ENCODE peak calls at places on chromosomes 13 and 19, in six cellular contexts. One of them, this sample, is unnamed.
A peak's percentile ranks its signal among the peaks of the same experiment; 100 is the strongest.

GRCh38 chr13:57878291-57878690 is 246.7 kb downstream of the PCDH17 start:
- DNase-seq in psoas muscle: no peak
- DNase-seq in AG04450: no peak
- DNase-seq in hepatocyte: no peak
- DNase-seq in right lobe of liver: no peak
- DNase-seq in CD8-positive, alpha-beta T cell: no peak
- DNase-seq in this sample: no peak

GRCh38 chr13:85261757-85262346 is 537.4 kb downstream of the SLITRK6 start:
- DNase-seq in right lobe of liver: no peak
- DNase-seq in AG04450: no peak
- DNase-seq in CD8-positive, alpha-beta T cell: no peak
- DNase-seq in hepatocyte: peak; percentile 20
- DNase-seq in psoas muscle: no peak
- DNase-seq in this sample: no peak

GRCh38 chr19:7211191-7211988 is 82.8 kb downstream of the INSR start:
- DNase-seq in psoas muscle: no peak
- DNase-seq in hepatocyte: peak; percentile 54
- DNase-seq in CD8-positive, alpha-beta T cell: no peak
- DNase-seq in AG04450: no peak
- DNase-seq in right lobe of liver: peak; percentile 83
- DNase-seq in this sample: peak; percentile 45

GRCh38 chr19:11581740-11582139 is 4.3 kb upstream of the ACP5 start:
- DNase-seq in hepatocyte: no peak
- DNase-seq in psoas muscle: no peak
- DNase-seq in CD8-positive, alpha-beta T cell: peak; percentile 39
- DNase-seq in AG04450: no peak
- DNase-seq in right lobe of liver: no peak
- DNase-seq in this sample: no peak

GRCh38 chr19:55305491-55305890 is 19.6 kb downstream of the TMEM150B start:
- DNase-seq in right lobe of liver: no peak
- DNase-seq in AG04450: no peak
- DNase-seq in psoas muscle: peak; percentile 70
- DNase-seq in hepatocyte: no peak
- DNase-seq in CD8-positive, alpha-beta T cell: peak; percentile 53
- DNase-seq in this sample: no peak

GRCh38 chr19:10402441-10403038 is 802 bp downstream of the CDC37 start:
- DNase-seq in right lobe of liver: no peak
- DNase-seq in hepatocyte: peak; percentile 47
- DNase-seq in psoas muscle: peak; percentile 64
- DNase-seq in AG04450: no peak
- DNase-seq in CD8-positive, alpha-beta T cell: peak; percentile 12
- DNase-seq in this sample: peak; percentile 71

GRCh38 chr19:28023064-28023463 is 1189.9 kb downstream of the UQCRFS1 start:
- DNase-seq in right lobe of liver: no peak
- DNase-seq in CD8-positive, alpha-beta T cell: no peak
- DNase-seq in psoas muscle: no peak
- DNase-seq in hepatocyte: peak; percentile 21
- DNase-seq in AG04450: no peak
- DNase-seq in this sample: no peak

GRCh38 chr19:46355234-46355990 is 8.5 kb downstream of the PPP5C start:
- DNase-seq in right lobe of liver: peak; percentile 85
- DNase-seq in AG04450: no peak
- DNase-seq in hepatocyte: peak; percentile 69
- DNase-seq in psoas muscle: no peak
- DNase-seq in CD8-positive, alpha-beta T cell: no peak
- DNase-seq in this sample: no peak

GRCh38 chr13:75217949-75218348 is 264.0 kb downstream of the TBC1D4 start:
- DNase-seq in psoas muscle: no peak
- DNase-seq in CD8-positive, alpha-beta T cell: no peak
- DNase-seq in hepatocyte: no peak
- DNase-seq in right lobe of liver: no peak
- DNase-seq in AG04450: no peak
- DNase-seq in this sample: no peak

GRCh38 chr19:56603829-56604228 is 8.7 kb downstream of the ZNF71 start:
- DNase-seq in hepatocyte: no peak
- DNase-seq in right lobe of liver: no peak
- DNase-seq in CD8-positive, alpha-beta T cell: no peak
- DNase-seq in AG04450: no peak
- DNase-seq in psoas muscle: no peak
- DNase-seq in this sample: no peak

GRCh38 chr13:23516190-23516589 is 54.0 kb upstream of the TNFRSF19 start:
- DNase-seq in right lobe of liver: no peak
- DNase-seq in CD8-positive, alpha-beta T cell: no peak
- DNase-seq in AG04450: no peak
- DNase-seq in psoas muscle: no peak
- DNase-seq in hepatocyte: no peak
- DNase-seq in this sample: no peak

GRCh38 chr19:18399008-18399407 is 1.6 kb upstream of the LRRC25 start:
- DNase-seq in psoas muscle: no peak
- DNase-seq in hepatocyte: no peak
- DNase-seq in right lobe of liver: peak; percentile 90
- DNase-seq in AG04450: no peak
- DNase-seq in CD8-positive, alpha-beta T cell: no peak
- DNase-seq in this sample: peak; percentile 78

GRCh38 chr13:111945086-111945485 is 121.9 kb upstream of the SOX1 start:
- DNase-seq in psoas muscle: no peak
- DNase-seq in right lobe of liver: no peak
- DNase-seq in CD8-positive, alpha-beta T cell: no peak
- DNase-seq in AG04450: no peak
- DNase-seq in hepatocyte: no peak
- DNase-seq in this sample: no peak

GRCh38 chr13:32594339-32594738 is 8.1 kb downstream of the PDS5B start:
- DNase-seq in CD8-positive, alpha-beta T cell: no peak
- DNase-seq in psoas muscle: no peak
- DNase-seq in hepatocyte: no peak
- DNase-seq in AG04450: no peak
- DNase-seq in right lobe of liver: no peak
- DNase-seq in this sample: no peak

GRCh38 chr13:101455863-101456262 is 3.4 kb downstream of the ITGBL1 start:
- DNase-seq in CD8-positive, alpha-beta T cell: no peak
- DNase-seq in hepatocyte: peak; percentile 34
- DNase-seq in psoas muscle: no peak
- DNase-seq in right lobe of liver: no peak
- DNase-seq in AG04450: peak; percentile 79
- DNase-seq in this sample: no peak

GRCh38 chr19:42216653-42217521 is 590 bp downstream of the DEDD2 start:
- DNase-seq in CD8-positive, alpha-beta T cell: no peak
- DNase-seq in right lobe of liver: no peak
- DNase-seq in AG04450: no peak
- DNase-seq in hepatocyte: peak; percentile 71
- DNase-seq in psoas muscle: peak; percentile 78
- DNase-seq in this sample: peak; percentile 90

GRCh38 chr19:45800009-45800553 is 7.4 kb upstream of the DMWD start:
- DNase-seq in hepatocyte: no peak
- DNase-seq in AG04450: peak; percentile 20
- DNase-seq in psoas muscle: no peak
- DNase-seq in right lobe of liver: no peak
- DNase-seq in CD8-positive, alpha-beta T cell: no peak
- DNase-seq in this sample: no peak

GRCh38 chr13:86862137-86862536 is 809.0 kb upstream of the SLITRK5 start:
- DNase-seq in hepatocyte: no peak
- DNase-seq in AG04450: no peak
- DNase-seq in psoas muscle: no peak
- DNase-seq in CD8-positive, alpha-beta T cell: no peak
- DNase-seq in right lobe of liver: no peak
- DNase-seq in this sample: no peak

GRCh38 chr13:30743319-30744055 is 8.1 kb downstream of the ALOX5AP start:
- DNase-seq in hepatocyte: peak; percentile 88
- DNase-seq in CD8-positive, alpha-beta T cell: no peak
- DNase-seq in AG04450: peak; percentile 93
- DNase-seq in psoas muscle: peak; percentile 61
- DNase-seq in right lobe of liver: no peak
- DNase-seq in this sample: no peak

GRCh38 chr13:97810152-97810551 is 143.3 kb upstream of the IPO5 start:
- DNase-seq in hepatocyte: peak; percentile 52
- DNase-seq in CD8-positive, alpha-beta T cell: no peak
- DNase-seq in psoas muscle: no peak
- DNase-seq in right lobe of liver: no peak
- DNase-seq in AG04450: no peak
- DNase-seq in this sample: no peak

GRCh38 chr19:23392706-23393105 is 2.6 kb downstream of the ZNF91 start:
- DNase-seq in AG04450: no peak
- DNase-seq in CD8-positive, alpha-beta T cell: no peak
- DNase-seq in right lobe of liver: no peak
- DNase-seq in hepatocyte: no peak
- DNase-seq in psoas muscle: no peak
- DNase-seq in this sample: no peak

GRCh38 chr19:16566161-16566560 is 6.1 kb downstream of the SLC35E1 start:
- DNase-seq in psoas muscle: no peak
- DNase-seq in hepatocyte: no peak
- DNase-seq in AG04450: no peak
- DNase-seq in right lobe of liver: no peak
- DNase-seq in CD8-positive, alpha-beta T cell: peak; percentile 93
- DNase-seq in this sample: no peak

GRCh38 chr19:16564842-16565241 is 7.4 kb downstream of the SLC35E1 start:
- DNase-seq in CD8-positive, alpha-beta T cell: no peak
- DNase-seq in psoas muscle: no peak
- DNase-seq in AG04450: no peak
- DNase-seq in right lobe of liver: no peak
- DNase-seq in hepatocyte: no peak
- DNase-seq in this sample: no peak

GRCh38 chr19:16559896-16560295 is 12.3 kb downstream of the SLC35E1 start:
- DNase-seq in right lobe of liver: no peak
- DNase-seq in AG04450: no peak
- DNase-seq in hepatocyte: no peak
- DNase-seq in psoas muscle: no peak
- DNase-seq in CD8-positive, alpha-beta T cell: no peak
- DNase-seq in this sample: no peak

GRCh38 chr19:16562608-16563025 is 9.6 kb downstream of the SLC35E1 start:
- DNase-seq in AG04450: no peak
- DNase-seq in CD8-positive, alpha-beta T cell: no peak
- DNase-seq in psoas muscle: no peak
- DNase-seq in hepatocyte: no peak
- DNase-seq in right lobe of liver: no peak
- DNase-seq in this sample: no peak

DNA sequence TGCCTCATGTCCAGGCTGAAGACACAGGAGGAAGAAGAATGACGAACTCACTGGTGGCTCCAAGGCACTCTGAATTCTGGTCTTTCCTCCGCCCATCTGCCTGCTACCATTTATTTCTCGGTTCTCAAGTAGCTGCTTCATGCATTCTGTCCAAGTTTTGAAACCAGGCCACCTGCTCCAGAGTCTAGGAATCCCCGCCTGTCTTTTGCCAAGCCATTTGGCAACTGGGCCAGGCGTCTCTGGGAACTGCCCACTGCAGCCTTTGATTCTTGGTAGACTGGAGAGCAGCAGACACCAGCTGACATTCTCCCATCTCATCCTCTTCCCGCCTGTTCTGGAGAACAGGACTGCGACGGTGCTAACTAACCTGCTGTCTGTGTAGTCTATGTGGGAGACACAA is 10.8 kb downstream of the SLC35E1 start:
- DNase-seq in psoas muscle: peak; percentile 80
- DNase-seq in AG04450: no peak
- DNase-seq in right lobe of liver: no peak
- DNase-seq in hepatocyte: no peak
- DNase-seq in CD8-positive, alpha-beta T cell: no peak
- DNase-seq in this sample: no peak
- TF ChIP-seq CTCF in psoas muscle: no peak
- TF ChIP-seq CTCF in AG04450: no peak
- TF ChIP-seq CTCF in right lobe of liver: no peak
- TF ChIP-seq CTCF in hepatocyte: no peak
- TF ChIP-seq CTCF in CD8-positive, alpha-beta T cell: no peak
- TF ChIP-seq CTCF in this sample: no peak

GRCh38 chr19:38252935-38253691 is 3.1 kb downstream of the PPP1R14A start:
- DNase-seq in AG04450: no peak
- DNase-seq in CD8-positive, alpha-beta T cell: no peak
- DNase-seq in right lobe of liver: no peak
- DNase-seq in psoas muscle: peak; percentile 57
- DNase-seq in hepatocyte: peak; percentile 40
- DNase-seq in this sample: no peak

GRCh38 chr19:38252385-38252784 is 3.8 kb downstream of the PPP1R14A start:
- DNase-seq in psoas muscle: no peak
- DNase-seq in AG04450: no peak
- DNase-seq in right lobe of liver: no peak
- DNase-seq in CD8-positive, alpha-beta T cell: no peak
- DNase-seq in hepatocyte: no peak
- DNase-seq in this sample: no peak

GRCh38 chr19:38250428-38250820 is 5.8 kb downstream of the PPP1R14A start:
- DNase-seq in CD8-positive, alpha-beta T cell: no peak
- DNase-seq in AG04450: no peak
- DNase-seq in hepatocyte: no peak
- DNase-seq in psoas muscle: no peak
- DNase-seq in right lobe of liver: no peak
- DNase-seq in this sample: no peak

GRCh38 chr19:38250821-38251563 is 5.2 kb downstream of the PPP1R14A start:
- DNase-seq in CD8-positive, alpha-beta T cell: no peak
- DNase-seq in right lobe of liver: peak; percentile 68
- DNase-seq in psoas muscle: peak; percentile 77
- DNase-seq in AG04450: no peak
- DNase-seq in hepatocyte: peak; percentile 80
- DNase-seq in this sample: peak; percentile 86

GRCh38 chr19:38251564-38252051 is 4.6 kb downstream of the PPP1R14A start:
- DNase-seq in CD8-positive, alpha-beta T cell: no peak
- DNase-seq in hepatocyte: peak; percentile 56
- DNase-seq in psoas muscle: peak; percentile 68
- DNase-seq in AG04450: no peak
- DNase-seq in right lobe of liver: no peak
- DNase-seq in this sample: no peak
- H3K27ac ChIP-seq in CD8-positive, alpha-beta T cell: no peak overlapping the region
- H3K27ac ChIP-seq in hepatocyte: peak overlapping the region; percentile 97
- H3K27ac ChIP-seq in psoas muscle: peak overlapping the region; percentile 74
- H3K27ac ChIP-seq in AG04450: no peak overlapping the region
- H3K27ac ChIP-seq in right lobe of liver: no peak overlapping the region
- H3K27ac ChIP-seq in this sample: peak overlapping the region; percentile 91

GRCh38 chr13:108855737-108856387 is 226.5 kb downstream of the MYO16 start:
- DNase-seq in AG04450: no peak
- DNase-seq in right lobe of liver: no peak
- DNase-seq in hepatocyte: no peak
- DNase-seq in CD8-positive, alpha-beta T cell: no peak
- DNase-seq in psoas muscle: no peak
- DNase-seq in this sample: no peak
- H3K27me3 ChIP-seq in AG04450: no peaks in the 10 kb centered on the region
- H3K27me3 ChIP-seq in right lobe of liver: no peaks in the 10 kb centered on the region
- H3K27me3 ChIP-seq in hepatocyte: no peaks in the 10 kb centered on the region
- H3K27me3 ChIP-seq in CD8-positive, alpha-beta T cell: no peaks in the 10 kb centered on the region
- H3K27me3 ChIP-seq in psoas muscle: no peaks in the 10 kb centered on the region
- H3K27me3 ChIP-seq in this sample: no peaks in the 10 kb centered on the region

DNA sequence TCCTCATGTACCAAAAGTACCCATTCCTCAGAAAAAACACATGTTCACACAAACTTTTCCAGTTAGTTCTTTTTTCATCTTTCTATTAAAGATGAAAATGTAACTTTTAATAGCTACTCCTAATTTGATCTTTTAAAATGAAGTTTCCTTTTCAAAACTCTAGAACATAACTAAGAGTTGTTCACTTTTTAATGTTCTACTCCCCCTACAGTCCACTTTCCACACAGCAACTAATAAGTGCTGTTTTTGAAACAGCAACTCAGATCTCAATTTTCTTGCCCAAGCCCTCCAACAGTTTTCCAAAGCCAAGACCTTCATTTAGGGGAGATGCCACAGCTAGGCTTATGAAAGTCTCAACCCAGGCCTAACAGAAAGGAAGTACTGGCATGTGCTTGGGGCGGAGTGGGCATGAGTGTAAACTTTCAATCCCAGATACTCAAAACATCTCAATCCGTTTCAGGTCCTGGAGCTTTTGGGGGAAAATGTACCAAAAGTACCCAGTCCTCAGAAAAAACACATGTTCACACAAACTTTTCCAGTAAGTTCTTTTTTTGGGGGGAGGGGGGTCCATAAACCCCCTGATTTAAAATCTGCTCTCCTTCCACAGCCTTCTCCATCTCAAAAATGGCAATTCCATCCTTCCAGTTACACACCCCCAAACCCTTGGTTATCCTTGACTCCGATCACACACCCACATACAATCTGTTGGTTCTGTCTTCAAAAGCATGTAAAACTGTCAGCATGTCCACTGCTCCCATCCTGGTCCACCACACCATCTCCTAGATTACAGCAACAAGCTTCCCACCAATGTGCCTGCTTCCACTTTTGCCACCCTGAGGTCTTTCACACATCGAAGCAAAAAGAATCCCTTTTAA is 2.0 kb downstream of the FBL start:
- DNase-seq in right lobe of liver: no peak
- DNase-seq in CD8-positive, alpha-beta T cell: no peak
- DNase-seq in psoas muscle: no peak
- DNase-seq in hepatocyte: peak; percentile 65
- DNase-seq in AG04450: peak; percentile 15
- DNase-seq in this sample: no peak
- TF ChIP-seq CTCF in right lobe of liver: peak; percentile 60
- TF ChIP-seq CTCF in CD8-positive, alpha-beta T cell: peak; percentile 80
- TF ChIP-seq CTCF in psoas muscle: peak; percentile 61
- TF ChIP-seq CTCF in hepatocyte: peak; percentile 62
- TF ChIP-seq CTCF in AG04450: peak; percentile 78
- TF ChIP-seq CTCF in this sample: peak; percentile 56